ENCODE peak calls at places on chromosome 4, in five cellular contexts. O is iPS DF 6.9, W is dorsolateral prefrontal cortex, U is right lobe of liver, E is heart right ventricle. D is an unnamed sample.
A peak's percentile ranks its signal among the peaks of the same experiment; 100 is the strongest.

GRCh38 chr4:148240241-148240640 is 202.0 kb downstream of the NR3C2 start:
- DNase-seq in E (no peak), W (no peak), O (no peak), U (no peak), D (no peak)

GRCh38 chr4:44493924-44494323 is 45.3 kb upstream of the KCTD8 start:
- DNase-seq in W (no peak), U (no peak), E (no peak), O (peak; percentile 1), D (no peak)

GRCh38 chr4:74671074-74671698 is 123.1 kb downstream of the BTC start:
- DNase-seq in U (peak; percentile 23), E (peak; percentile 16), W (no peak), O (peak; percentile 16), D (peak; percentile 15)

GRCh38 chr4:167031534-167032156 is 202.6 kb downstream of the SPOCK3 start:
- DNase-seq in W (no peak), U (no peak), E (no peak), O (no peak), D (no peak)

GRCh38 chr4:35105486-35105885 is 1138.8 kb downstream of the ARAP2 start:
- DNase-seq in O (no peak), W (no peak), U (no peak), E (no peak), D (no peak)

GRCh38 chr4:142534994-142535393 is 311.1 kb downstream of the INPP4B start:
- DNase-seq in W (no peak), U (no peak), E (no peak), O (no peak), D (no peak)

GRCh38 chr4:153152453-153153338 is 51.5 kb upstream of the TRIM2 start:
- DNase-seq in E (peak; percentile 26), W (peak; percentile 66), O (no peak), U (peak; percentile 43), D (peak; percentile 71)

GRCh38 chr4:7841071-7841470 is 98.6 kb downstream of the AFAP1 start:
- DNase-seq in U (no peak), W (no peak), E (no peak), O (no peak), D (no peak)

GRCh38 chr4:143184217-143184502 is 557 bp upstream of the USP38 start:
- DNase-seq in E (no peak), U (no peak), W (no peak), O (peak; percentile 1), D (no peak)

DNA sequence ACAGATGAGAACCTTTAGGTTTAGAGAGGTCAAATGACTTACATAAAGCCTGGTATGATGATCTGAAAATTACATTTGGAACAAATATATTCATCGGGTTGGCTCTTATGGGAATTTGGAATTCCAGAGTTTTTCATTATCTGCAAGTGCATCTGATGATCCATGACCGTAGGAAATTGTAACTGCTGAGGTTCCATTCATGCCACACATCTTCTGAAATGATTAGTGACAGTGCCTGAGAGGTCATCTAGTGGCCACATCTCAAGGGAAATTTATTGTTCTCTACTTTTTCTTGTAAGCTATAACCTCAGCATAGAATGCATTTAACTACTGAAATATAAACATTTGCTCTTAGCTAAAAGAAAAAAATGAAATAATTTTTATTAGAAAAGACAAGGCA is 105.8 kb upstream of the NWD2 start:
- DNase-seq in E (no peak), U (no peak), W (no peak), O (no peak), D (no peak)
- H3K4me3 ChIP-seq in E (no peak overlapping the region), U (no peak overlapping the region), W (no peak overlapping the region), O (no peak overlapping the region), D (no peak overlapping the region)

DNA sequence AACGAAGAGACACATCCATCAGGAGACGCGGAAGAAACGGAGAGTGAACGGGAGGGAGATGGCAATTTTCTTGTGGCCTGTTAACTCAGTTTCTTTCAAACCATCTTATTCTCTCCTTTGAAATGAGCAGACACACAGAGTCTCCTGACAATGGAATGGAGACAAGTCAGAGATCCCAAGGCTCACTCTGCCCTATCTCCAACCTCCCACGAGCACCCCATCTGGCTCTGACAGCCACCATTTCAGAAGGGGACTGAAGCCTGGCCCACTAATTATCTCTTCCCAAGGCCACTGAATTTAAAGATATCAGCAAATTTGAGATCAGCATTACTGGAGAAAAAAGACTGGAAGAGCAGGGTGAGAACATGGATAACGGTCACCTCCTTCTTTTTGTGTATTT is 215.6 kb downstream of the DHX15 start:
- DNase-seq in U (no peak), E (no peak), W (no peak), O (no peak), D (no peak)
- H3K27me3 ChIP-seq in U (no peaks in the 10 kb centered on the region), E (no peaks in the 10 kb centered on the region), W (no peaks in the 10 kb centered on the region), O (no peaks in the 10 kb centered on the region), D (no peaks in the 10 kb centered on the region)

DNA sequence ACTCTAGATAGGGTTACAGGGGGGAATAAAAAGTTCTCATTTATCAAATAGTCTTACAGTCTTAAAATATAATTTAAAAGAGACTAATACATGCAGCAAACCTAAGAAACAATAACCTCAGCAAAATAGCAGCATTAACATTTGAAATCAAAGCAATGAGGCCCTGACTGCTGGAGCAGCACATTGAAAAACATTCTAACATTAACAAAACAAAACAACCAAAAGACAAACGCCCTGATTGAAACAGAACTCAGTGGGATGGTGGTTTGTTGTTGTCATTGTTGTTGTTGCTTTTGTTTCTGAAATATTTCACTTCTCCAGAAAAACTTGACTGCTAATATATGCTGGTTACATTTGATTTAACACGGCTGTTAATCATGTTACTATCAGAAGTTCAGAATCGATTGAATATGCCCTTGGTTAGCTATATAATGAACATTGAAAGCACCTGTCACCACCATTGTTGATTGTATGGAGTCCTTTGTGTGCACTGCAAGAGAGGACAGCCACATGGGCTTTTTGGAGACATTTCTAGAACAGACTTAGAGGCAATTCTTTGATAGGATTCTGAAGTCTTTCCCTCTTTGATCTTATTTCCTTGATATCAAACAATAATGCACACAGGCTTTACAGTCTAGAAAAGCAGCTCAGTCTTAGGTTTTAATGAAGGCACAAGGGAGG is 790.4 kb upstream of the GALNTL6 start:
- DNase-seq in O (no peak), E (no peak), W (no peak), U (no peak), D (no peak)
- H3K27ac ChIP-seq in O (no peak overlapping the region), E (no peak overlapping the region), W (no peak overlapping the region), U (no peak overlapping the region), D (no peak overlapping the region)

GRCh38 chr4:25253072-25253447 is 19.2 kb downstream of the PI4K2B start:
- DNase-seq in W (no peak), E (no peak), O (no peak), U (no peak), D (no peak)
- H3K4me3 ChIP-seq in W (no peak overlapping the region), E (no peak overlapping the region), O (no peak overlapping the region), U (no peak overlapping the region), D (no peak overlapping the region)

DNA sequence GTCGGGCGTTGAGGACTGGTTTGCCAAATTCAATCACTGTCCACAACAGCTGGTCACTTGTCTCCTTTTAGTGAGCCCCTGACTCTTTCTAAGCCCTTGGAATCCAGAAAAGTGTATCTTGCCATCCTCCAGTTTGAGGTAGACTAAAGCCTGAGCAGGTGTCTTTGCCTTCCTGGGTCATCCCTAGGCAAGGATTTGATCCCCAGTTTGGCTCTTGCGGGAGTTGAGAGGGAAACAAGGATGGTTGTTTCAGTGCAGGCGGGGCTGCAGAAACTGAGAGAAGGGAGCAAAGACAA is 2.2 kb upstream of the FGF5 start:
- DNase-seq in O (no peak), W (no peak), E (no peak), U (no peak), D (no peak)
- H3K27me3 ChIP-seq in O (peaks cover 81% of the 10 kb centered on the region), W (no peaks in the 10 kb centered on the region), E (peaks cover 79% of the 10 kb centered on the region), U (peaks cover 28% of the 10 kb centered on the region), D (peaks cover 3% of the 10 kb centered on the region)

DNA sequence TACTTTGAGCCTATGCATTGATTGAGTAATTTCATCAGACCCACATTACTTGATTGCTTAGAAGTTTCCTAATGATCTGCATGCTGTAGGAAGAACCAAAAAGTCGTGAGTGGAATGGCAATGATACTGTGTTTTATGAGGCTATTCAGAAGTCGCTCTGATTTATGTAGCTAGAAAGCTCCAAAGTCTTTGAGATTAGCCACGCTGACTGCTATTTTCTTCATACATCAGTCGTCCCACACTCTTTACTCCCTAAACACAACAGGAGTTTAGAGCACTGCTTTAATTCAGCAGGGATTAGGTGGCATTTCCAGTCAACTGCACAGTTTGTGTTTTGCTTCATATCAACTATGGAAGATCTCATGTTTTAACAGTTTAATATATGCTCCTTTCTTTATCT is 4.1 kb downstream of the GRID2 start:
- DNase-seq in E (no peak), U (no peak), O (no peak), W (no peak), D (no peak)
- H3K27ac ChIP-seq in E (no peak overlapping the region), U (no peak overlapping the region), O (no peak overlapping the region), W (no peak overlapping the region), D (no peak overlapping the region)

DNA sequence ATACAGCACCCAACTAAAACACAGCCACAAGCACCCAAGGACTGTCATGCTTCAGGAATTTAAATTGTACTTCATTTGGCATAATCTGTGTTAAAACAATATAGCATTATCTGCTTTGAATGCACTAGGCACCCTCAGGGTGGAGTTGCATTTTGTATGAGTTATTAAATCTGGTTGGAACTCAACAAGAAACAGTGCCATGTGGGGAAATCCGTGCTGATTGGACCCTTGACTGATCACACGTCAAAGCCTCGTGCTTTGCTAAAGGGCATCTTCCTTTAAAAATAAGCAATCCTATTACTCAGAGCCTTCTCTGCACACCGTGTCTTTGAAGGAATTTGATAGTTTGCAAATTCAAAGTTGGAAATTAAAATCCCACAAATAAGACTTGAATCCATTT is 35.4 kb downstream of the IGFBP7 start:
- DNase-seq in U (no peak), O (no peak), E (no peak), W (no peak), D (peak; percentile 37)
- H3K4me3 ChIP-seq in U (no peak overlapping the region), O (no peak overlapping the region), E (no peak overlapping the region), W (no peak overlapping the region), D (no peak overlapping the region)

GRCh38 chr4:6208416-6208815 is 8.1 kb upstream of the JAKMIP1 start:
- DNase-seq in O (no peak), U (no peak), W (no peak), E (no peak), D (no peak)
- H3K27me3 ChIP-seq in O (no peaks in the 10 kb centered on the region), U (no peaks in the 10 kb centered on the region), W (no peaks in the 10 kb centered on the region), E (peaks cover 7% of the 10 kb centered on the region), D (no peaks in the 10 kb centered on the region)

GRCh38 chr4:122695226-122695625 is 37.3 kb upstream of the BBS12 start:
- DNase-seq in O (no peak), U (no peak), E (no peak), W (no peak), D (no peak)
- H3K27ac ChIP-seq in O (no peak overlapping the region), U (no peak overlapping the region), E (no peak overlapping the region), W (no peak overlapping the region), D (no peak overlapping the region)

D was measured in right cardiac atrium.